ENCODE peak calls at places on chromosomes 2 and 18, in eight cellular contexts. J, A, H, D, P, U, X and F are unnamed samples.

GRCh38 chr2:120865656-120866055 is 130.0 kb downstream of the GLI2 start:
- DNase-seq in A (no peak), U (no peak), J (no peak), H (no peak), X (no peak), D (no peak), P (no peak), F (no peak)

GRCh38 chr2:191650896-191651773 is 26.8 kb upstream of the NABP1 start:
- DNase-seq in D (no peak), J (no peak), H (peak; percentile 82), P (no peak), X (no peak), U (no peak), A (no peak), F (no peak)

GRCh38 chr2:112869258-112869842 is 32.8 kb upstream of the IL1B start:
- DNase-seq in J (no peak), X (peak; percentile 55), P (peak; percentile 96), H (peak; percentile 22), A (peak; percentile 18), U (no peak), D (peak; percentile 74), F (peak; percentile 79)

GRCh38 chr2:110674620-110675555 is 3.0 kb downstream of the BUB1 start:
- DNase-seq in H (peak; percentile 96), P (peak; percentile 13), J (no peak), U (no peak), D (no peak), X (peak; percentile 12), A (no peak), F (peak; percentile 58)

GRCh38 chr18:13374096-13374467 is 155.5 kb downstream of the LDLRAD4 start:
- DNase-seq in A (no peak), X (no peak), U (no peak), P (no peak), J (no peak), D (no peak), H (no peak), F (no peak)

GRCh38 chr2:196204991-196205766 is 33.8 kb upstream of the STK17B start:
- DNase-seq in X (no peak), H (no peak), P (no peak), A (no peak), U (no peak), J (no peak), D (no peak), F (no peak)

GRCh38 chr2:145685323-145686050 is 1165.6 kb upstream of the ZEB2 start:
- DNase-seq in U (no peak), P (peak; percentile 50), J (no peak), X (no peak), H (no peak), A (no peak), D (no peak), F (no peak)

GRCh38 chr2:102678442-102678841 is 59.1 kb downstream of the SLC9A2 start:
- DNase-seq in X (no peak), D (no peak), P (no peak), A (no peak), U (no peak), H (no peak), J (no peak), F (no peak)

GRCh38 chr2:229090231-229090630 is 180.9 kb downstream of the PID1 start:
- DNase-seq in U (no peak), A (no peak), H (no peak), D (no peak), X (no peak), J (no peak), P (no peak), F (no peak)

GRCh38 chr2:239028253-239028619 is 180.4 kb downstream of the TWIST2 start:
- DNase-seq in D (no peak), P (no peak), J (no peak), X (no peak), A (no peak), H (no peak), U (no peak), F (no peak)

GRCh38 chr18:60469396-60469795 is 96.8 kb upstream of the MC4R start:
- DNase-seq in P (no peak), D (no peak), H (no peak), U (no peak), X (no peak), J (no peak), A (no peak), F (no peak)

GRCh38 chr18:49562481-49563129 is 748 bp downstream of the LIPG start:
- DNase-seq in U (no peak), J (no peak), X (peak; percentile 25), D (no peak), A (no peak), P (peak; percentile 15), H (no peak), F (no peak)

GRCh38 chr18:75654928-75655745 is 227.6 kb upstream of the SMIM21 start:
- DNase-seq in A (no peak), X (no peak), U (no peak), P (no peak), J (no peak), D (peak; percentile 28), H (no peak), F (no peak)

GRCh38 chr2:88540346-88540745 is 86.9 kb downstream of the EIF2AK3 start:
- DNase-seq in A (no peak), P (no peak), H (no peak), J (no peak), X (no peak), D (no peak), U (no peak), F (no peak)

GRCh38 chr2:8511868-8512612 is 169.8 kb upstream of the ID2 start:
- DNase-seq in J (no peak), U (no peak), P (no peak), A (no peak), H (peak; percentile 42), D (no peak), X (no peak), F (no peak)

DNA sequence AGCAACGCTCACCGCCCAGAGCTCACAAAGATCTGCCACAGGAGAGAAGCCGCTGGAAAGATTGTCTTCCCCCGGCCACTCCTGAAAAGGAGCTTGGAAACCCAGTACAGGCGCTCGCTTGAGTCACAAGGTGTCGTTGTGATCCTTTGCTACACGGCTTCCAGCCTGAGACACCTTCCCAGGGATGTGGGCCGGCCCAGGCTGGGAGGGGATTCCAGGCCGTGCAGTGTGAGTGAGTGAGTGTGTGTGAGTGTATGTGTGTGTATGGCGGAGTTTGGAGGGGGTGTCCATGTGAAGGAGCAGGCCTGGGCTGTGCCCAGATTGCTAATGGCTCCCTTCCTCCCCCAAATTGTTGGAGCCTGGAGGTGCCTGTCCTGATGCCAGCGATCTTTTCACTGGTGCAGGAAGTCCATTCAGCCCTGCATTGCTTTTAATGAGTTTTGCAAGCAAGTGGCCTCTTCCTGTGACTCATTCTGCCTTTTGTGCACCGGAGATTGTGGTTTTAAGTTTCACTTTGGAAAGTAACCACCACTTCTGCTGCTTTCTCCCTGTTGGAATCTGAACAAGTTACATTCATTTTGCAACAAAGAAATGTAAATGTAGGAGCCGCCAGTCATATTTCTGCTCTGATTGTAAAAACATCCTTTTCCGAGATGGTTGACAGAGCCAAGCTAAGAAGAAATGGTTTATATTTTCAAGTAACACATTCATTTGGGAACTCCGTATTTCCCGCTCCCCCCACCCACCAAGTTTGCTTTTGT is 83.7 kb downstream of the LPIN1 start:
- DNase-seq in J (peak; percentile 47), A (peak; percentile 34), U (peak; percentile 58), X (peak; percentile 69), H (peak; percentile 95), P (peak; percentile 78), D (peak; percentile 53), F (peak; percentile 69)
- TF ChIP-seq CTCF in J (peak; percentile 47), A (no peak), U (peak; percentile 59), X (peak; percentile 26), H (no peak), P (no peak), D (peak; percentile 47), F (no peak)

DNA sequence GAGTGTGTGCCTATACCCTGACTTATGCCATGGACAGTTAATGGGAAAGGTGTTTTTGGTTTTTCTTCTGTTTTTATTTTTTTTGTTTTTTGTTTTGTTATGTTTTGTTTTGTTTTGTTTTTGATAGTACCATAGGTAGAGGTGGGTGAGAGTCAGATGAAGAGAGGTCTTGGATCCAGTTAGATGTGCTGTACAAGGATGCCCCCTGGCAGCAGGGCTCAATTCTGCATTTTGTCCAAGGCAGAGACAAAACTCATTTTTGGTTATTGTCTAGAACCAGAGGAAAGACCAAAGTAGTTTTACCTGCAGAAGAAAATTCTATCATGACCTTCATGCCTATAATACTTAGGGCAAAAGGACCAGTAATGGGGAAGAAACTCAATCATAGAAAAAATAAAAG is 48.5 kb downstream of the SLC5A7 start:
- DNase-seq in D (no peak), J (no peak), X (no peak), P (no peak), H (no peak), A (no peak), U (no peak), F (no peak)
- TF ChIP-seq CTCF in D (no peak), J (no peak), X (no peak), P (no peak), H (peak; percentile 8), A (no peak), U (peak; percentile 19), F (no peak)

GRCh38 chr18:833197-833596 is 21.2 kb upstream of the YES1 start:
- DNase-seq in U (no peak), D (no peak), P (no peak), J (no peak), A (no peak), X (no peak), H (no peak), F (no peak)

GRCh38 chr18:834086-834720 is 22.2 kb upstream of the YES1 start:
- DNase-seq in D (no peak), U (no peak), J (no peak), P (no peak), A (no peak), X (no peak), H (no peak), F (no peak)

GRCh38 chr18:830315-830901 is 18.4 kb upstream of the YES1 start:
- DNase-seq in X (no peak), U (no peak), H (peak; percentile 37), A (no peak), D (no peak), J (no peak), P (no peak), F (peak; percentile 50)

GRCh38 chr18:829432-829831 is 17.4 kb upstream of the YES1 start:
- DNase-seq in A (no peak), H (no peak), P (no peak), D (no peak), U (no peak), J (no peak), X (no peak), F (no peak)

DNA sequence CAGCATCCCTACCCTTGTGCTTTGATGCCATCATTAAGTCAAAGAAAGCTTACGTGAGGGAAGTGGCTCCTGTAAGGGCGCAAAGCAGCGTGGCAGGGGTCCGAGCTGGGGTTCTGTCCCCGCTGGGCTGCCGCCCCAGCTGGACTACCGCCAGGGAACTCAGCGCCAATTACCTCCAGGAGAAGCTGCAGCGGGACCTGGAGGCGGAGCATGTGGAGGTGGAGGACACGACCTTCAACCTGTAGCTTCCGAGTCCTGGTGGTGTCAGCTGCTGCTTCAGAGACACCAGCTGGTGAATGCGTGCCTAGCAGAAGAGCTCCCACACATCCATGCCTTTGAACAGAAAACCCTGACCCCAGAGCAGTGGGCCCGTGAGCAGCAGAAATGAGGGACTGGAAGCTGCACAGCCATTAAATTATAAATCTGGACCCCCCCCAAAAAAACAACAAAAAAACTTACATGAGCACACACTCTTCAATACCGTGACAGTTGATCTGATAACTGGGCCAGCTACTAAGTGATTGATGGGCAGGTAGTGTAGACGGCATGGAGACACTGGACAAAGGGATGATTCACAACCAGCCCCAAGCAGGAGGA is 20.1 kb upstream of the YES1 start:
- DNase-seq in A (no peak), U (no peak), H (peak; percentile 13), X (no peak), J (no peak), P (peak; percentile 23), D (peak; percentile 17), F (peak; percentile 49)
- TF ChIP-seq CTCF in A (no peak), U (peak; percentile 23), H (no peak), X (no peak), J (no peak), P (no peak), D (peak; percentile 40), F (no peak)

GRCh38 chr2:194545978-194546377 is 1111.0 kb upstream of the SLC39A10 start:
- DNase-seq in D (no peak), J (no peak), H (no peak), U (no peak), X (no peak), A (no peak), P (no peak), F (no peak)
- TF ChIP-seq CTCF in D (no peak), J (peak; percentile 43), H (no peak), U (peak; percentile 60), X (no peak), A (no peak), P (peak; percentile 32), F (no peak)